ENCODE peak calls at places on chromosomes 4 and X, in eight cellular contexts. One of them, this sample, is unnamed.

GRCh38 chr4:152079543-152080293 is 318.9 kb upstream of the GATB start:
- DNase-seq in tibial nerve: no peak
- DNase-seq in cerebellum: no peak
- DNase-seq in stimulated activated CD8-positive, alpha-beta memory T cell treated with anti-CD3 and anti-CD28 coated beads, Interleukin-7, amount 100 ng/mL, for 24 hours: no peak
- DNase-seq in NCI-H2081: no peak
- DNase-seq in fibroblast of gingiva: no peak
- DNase-seq in MV-4-11: no peak
- DNase-seq in AG08395: no peak
- DNase-seq in this sample: no peak

GRCh38 chr4:10180927-10181744 is 64.5 kb upstream of the WDR1 start:
- DNase-seq in AG08395: peak; percentile 57
- DNase-seq in tibial nerve: no peak
- DNase-seq in NCI-H2081: no peak
- DNase-seq in cerebellum: no peak
- DNase-seq in MV-4-11: peak; percentile 79
- DNase-seq in fibroblast of gingiva: peak; percentile 24
- DNase-seq in stimulated activated CD8-positive, alpha-beta memory T cell treated with anti-CD3 and anti-CD28 coated beads, Interleukin-7, amount 100 ng/mL, for 24 hours: no peak
- DNase-seq in this sample: no peak

GRCh38 chr4:1297456-1298325 is 8.0 kb downstream of the MAEA start:
- DNase-seq in tibial nerve: no peak
- DNase-seq in stimulated activated CD8-positive, alpha-beta memory T cell treated with anti-CD3 and anti-CD28 coated beads, Interleukin-7, amount 100 ng/mL, for 24 hours: no peak
- DNase-seq in cerebellum: no peak
- DNase-seq in fibroblast of gingiva: no peak
- DNase-seq in MV-4-11: peak; percentile 69
- DNase-seq in AG08395: no peak
- DNase-seq in NCI-H2081: no peak
- DNase-seq in this sample: no peak

GRCh38 chrX:39144965-39145364 is 343.7 kb downstream of the MID1IP1 start:
- DNase-seq in NCI-H2081: no peak
- DNase-seq in AG08395: peak; percentile 9
- DNase-seq in fibroblast of gingiva: no peak
- DNase-seq in tibial nerve: no peak
- DNase-seq in MV-4-11: peak; percentile 92
- DNase-seq in cerebellum: no peak
- DNase-seq in stimulated activated CD8-positive, alpha-beta memory T cell treated with anti-CD3 and anti-CD28 coated beads, Interleukin-7, amount 100 ng/mL, for 24 hours: no peak
- DNase-seq in this sample: no peak

GRCh38 chrX:103248553-103248952 is 6.4 kb downstream of the TCEAL8 start:
- DNase-seq in fibroblast of gingiva: no peak
- DNase-seq in tibial nerve: no peak
- DNase-seq in stimulated activated CD8-positive, alpha-beta memory T cell treated with anti-CD3 and anti-CD28 coated beads, Interleukin-7, amount 100 ng/mL, for 24 hours: no peak
- DNase-seq in MV-4-11: no peak
- DNase-seq in cerebellum: peak; percentile 8
- DNase-seq in AG08395: peak; percentile 19
- DNase-seq in NCI-H2081: no peak
- DNase-seq in this sample: peak; percentile 5

GRCh38 chrX:16869393-16870094 is 618 bp downstream of the RBBP7 start:
- DNase-seq in MV-4-11: no peak
- DNase-seq in NCI-H2081: peak; percentile 60
- DNase-seq in AG08395: peak; percentile 27
- DNase-seq in tibial nerve: no peak
- DNase-seq in fibroblast of gingiva: peak; percentile 12
- DNase-seq in stimulated activated CD8-positive, alpha-beta memory T cell treated with anti-CD3 and anti-CD28 coated beads, Interleukin-7, amount 100 ng/mL, for 24 hours: no peak
- DNase-seq in cerebellum: peak; percentile 26
- DNase-seq in this sample: peak; percentile 46

GRCh38 chrX:8879750-8880149 is 78.6 kb upstream of the FAM9A start:
- DNase-seq in NCI-H2081: no peak
- DNase-seq in AG08395: no peak
- DNase-seq in stimulated activated CD8-positive, alpha-beta memory T cell treated with anti-CD3 and anti-CD28 coated beads, Interleukin-7, amount 100 ng/mL, for 24 hours: no peak
- DNase-seq in fibroblast of gingiva: no peak
- DNase-seq in MV-4-11: peak; percentile 7
- DNase-seq in cerebellum: no peak
- DNase-seq in tibial nerve: no peak
- DNase-seq in this sample: no peak

GRCh38 chrX:68894513-68895338 is 65.9 kb downstream of the EFNB1 start:
- DNase-seq in MV-4-11: peak; percentile 67
- DNase-seq in AG08395: peak; percentile 37
- DNase-seq in stimulated activated CD8-positive, alpha-beta memory T cell treated with anti-CD3 and anti-CD28 coated beads, Interleukin-7, amount 100 ng/mL, for 24 hours: no peak
- DNase-seq in tibial nerve: peak; percentile 30
- DNase-seq in cerebellum: peak; percentile 28
- DNase-seq in NCI-H2081: no peak
- DNase-seq in fibroblast of gingiva: peak; percentile 26
- DNase-seq in this sample: no peak

GRCh38 chrX:7987160-7987992 is 60.2 kb upstream of the PNPLA4 start:
- DNase-seq in NCI-H2081: no peak
- DNase-seq in fibroblast of gingiva: no peak
- DNase-seq in AG08395: no peak
- DNase-seq in cerebellum: no peak
- DNase-seq in MV-4-11: peak; percentile 87
- DNase-seq in stimulated activated CD8-positive, alpha-beta memory T cell treated with anti-CD3 and anti-CD28 coated beads, Interleukin-7, amount 100 ng/mL, for 24 hours: no peak
- DNase-seq in tibial nerve: no peak
- DNase-seq in this sample: no peak

GRCh38 chr4:103757631-103758030 is 37.8 kb upstream of the TACR3 start:
- DNase-seq in fibroblast of gingiva: no peak
- DNase-seq in tibial nerve: no peak
- DNase-seq in NCI-H2081: no peak
- DNase-seq in cerebellum: no peak
- DNase-seq in MV-4-11: no peak
- DNase-seq in AG08395: no peak
- DNase-seq in stimulated activated CD8-positive, alpha-beta memory T cell treated with anti-CD3 and anti-CD28 coated beads, Interleukin-7, amount 100 ng/mL, for 24 hours: no peak
- DNase-seq in this sample: no peak

GRCh38 chr4:158729716-158730559 is 6.7 kb upstream of the PPID start:
- DNase-seq in NCI-H2081: peak; percentile 22
- DNase-seq in cerebellum: peak; percentile 58
- DNase-seq in stimulated activated CD8-positive, alpha-beta memory T cell treated with anti-CD3 and anti-CD28 coated beads, Interleukin-7, amount 100 ng/mL, for 24 hours: no peak
- DNase-seq in tibial nerve: peak; percentile 46
- DNase-seq in fibroblast of gingiva: peak; percentile 53
- DNase-seq in MV-4-11: peak; percentile 14
- DNase-seq in AG08395: peak; percentile 83
- DNase-seq in this sample: peak; percentile 14

GRCh38 chr4:92101609-92102231 is 202.0 kb upstream of the GRID2 start:
- DNase-seq in stimulated activated CD8-positive, alpha-beta memory T cell treated with anti-CD3 and anti-CD28 coated beads, Interleukin-7, amount 100 ng/mL, for 24 hours: no peak
- DNase-seq in AG08395: no peak
- DNase-seq in MV-4-11: peak; percentile 82
- DNase-seq in NCI-H2081: no peak
- DNase-seq in tibial nerve: no peak
- DNase-seq in fibroblast of gingiva: peak; percentile 71
- DNase-seq in cerebellum: no peak
- DNase-seq in this sample: no peak

GRCh38 chr4:6194458-6195195 is 5.7 kb downstream of the JAKMIP1 start:
- DNase-seq in stimulated activated CD8-positive, alpha-beta memory T cell treated with anti-CD3 and anti-CD28 coated beads, Interleukin-7, amount 100 ng/mL, for 24 hours: no peak
- DNase-seq in fibroblast of gingiva: no peak
- DNase-seq in MV-4-11: no peak
- DNase-seq in NCI-H2081: no peak
- DNase-seq in cerebellum: no peak
- DNase-seq in tibial nerve: no peak
- DNase-seq in AG08395: no peak
- DNase-seq in this sample: no peak

GRCh38 chr4:156182269-156182668 is 228.6 kb upstream of the CTSO start:
- DNase-seq in stimulated activated CD8-positive, alpha-beta memory T cell treated with anti-CD3 and anti-CD28 coated beads, Interleukin-7, amount 100 ng/mL, for 24 hours: no peak
- DNase-seq in cerebellum: no peak
- DNase-seq in MV-4-11: no peak
- DNase-seq in fibroblast of gingiva: no peak
- DNase-seq in tibial nerve: no peak
- DNase-seq in AG08395: no peak
- DNase-seq in NCI-H2081: no peak
- DNase-seq in this sample: no peak

GRCh38 chrX:133365886-133366611 is 49.2 kb downstream of the GPC4 start:
- DNase-seq in tibial nerve: no peak
- DNase-seq in MV-4-11: no peak
- DNase-seq in NCI-H2081: no peak
- DNase-seq in fibroblast of gingiva: peak; percentile 28
- DNase-seq in stimulated activated CD8-positive, alpha-beta memory T cell treated with anti-CD3 and anti-CD28 coated beads, Interleukin-7, amount 100 ng/mL, for 24 hours: no peak
- DNase-seq in cerebellum: no peak
- DNase-seq in AG08395: peak; percentile 13
- DNase-seq in this sample: no peak

GRCh38 chrX:41273638-41274037 is 60.3 kb upstream of the DDX3X start:
- DNase-seq in AG08395: peak; percentile 40
- DNase-seq in stimulated activated CD8-positive, alpha-beta memory T cell treated with anti-CD3 and anti-CD28 coated beads, Interleukin-7, amount 100 ng/mL, for 24 hours: no peak
- DNase-seq in fibroblast of gingiva: no peak
- DNase-seq in cerebellum: no peak
- DNase-seq in NCI-H2081: no peak
- DNase-seq in tibial nerve: no peak
- DNase-seq in MV-4-11: no peak
- DNase-seq in this sample: no peak